ENCODE peak calls at places on chromosomes 16 and 17, in nine cellular contexts. Z is GM23338, J is GM12891, A is transverse colon, E is GM12892, D is GM12878, B is HCT116, C is endothelial cell of umbilical vein, Q is prostate gland. G is an unnamed sample.

GRCh38 chr16:892536-893255 is 78.1 kb downstream of the LMF1 start:
- DNase-seq in Z (no peak), J (no peak), A (no peak), E (no peak), D (no peak), B (no peak), C (no peak), Q (no peak), G (no peak)

GRCh38 chr17:40490289-40490853 is 11.1 kb downstream of the TNS4 start:
- DNase-seq in Z (peak), J (no peak), A (peak), E (no peak), D (no peak), B (no peak), C (no peak), Q (peak), G (peak)

GRCh38 chr17:28796062-28796461 is 46.5 kb downstream of the FAM222B start:
- DNase-seq in Z (no peak), J (no peak), A (no peak), E (no peak), D (no peak), B (no peak), C (no peak), Q (no peak), G (no peak)

GRCh38 chr16:51922476-51922875 is 624.5 kb downstream of the TOX3 start:
- DNase-seq in Z (no peak), J (no peak), A (no peak), E (no peak), D (no peak), B (no peak), C (no peak), Q (no peak), G (no peak)

GRCh38 chr16:81711609-81712329 is 67.3 kb upstream of the PLCG2 start:
- DNase-seq in Z (peak), J (no peak), A (peak), E (no peak), D (no peak), B (peak), C (peak), Q (no peak), G (peak)

GRCh38 chr16:87828071-87828971 is 41.0 kb downstream of the SLC7A5 start:
- DNase-seq in Z (no peak), J (no peak), A (no peak), E (no peak), D (no peak), B (no peak), C (no peak), Q (no peak), G (no peak)

GRCh38 chr16:69306031-69306430 is 5.1 kb upstream of the VPS4A start:
- DNase-seq in Z (no peak), J (no peak), A (no peak), E (no peak), D (no peak), B (no peak), C (no peak), Q (no peak), G (no peak)

GRCh38 chr16:73172621-73173312 is 124.8 kb upstream of the ZFHX3 start:
- DNase-seq in Z (peak), J (no peak), A (peak), E (no peak), D (no peak), B (no peak), C (peak), Q (peak), G (peak)

GRCh38 chr17:40124279-40125141 is 2.7 kb downstream of the MSL1 start:
- DNase-seq in Z (peak), J (no peak), A (no peak), E (no peak), D (no peak), B (no peak), C (peak), Q (no peak), G (no peak)

GRCh38 chr16:65106792-65107191 is 15.1 kb downstream of the CDH11 start:
- DNase-seq in Z (no peak), J (no peak), A (no peak), E (no peak), D (no peak), B (no peak), C (no peak), Q (no peak), G (no peak)

GRCh38 chr17:77427471-77427991 is 286.8 kb downstream of the SEC14L1 start:
- DNase-seq in Z (no peak), J (no peak), A (peak), E (no peak), D (no peak), B (no peak), C (no peak), Q (no peak), G (peak)

GRCh38 chr16:8644513-8645140 is 23.1 kb downstream of the METTL22 start:
- DNase-seq in Z (no peak), J (no peak), A (no peak), E (no peak), D (no peak), B (no peak), C (no peak), Q (no peak), G (no peak)

GRCh38 chr17:17140590-17140980 is 65.5 kb downstream of the PLD6 start:
- DNase-seq in Z (no peak), J (no peak), A (no peak), E (no peak), D (no peak), B (no peak), C (peak), Q (no peak), G (no peak)

GRCh38 chr17:36877001-36877400 is 60.3 kb upstream of the LHX1 start:
- DNase-seq in Z (no peak), J (no peak), A (no peak), E (no peak), D (no peak), B (no peak), C (no peak), Q (no peak), G (no peak)

GRCh38 chr16:89156740-89157645 is 14.6 kb upstream of the CDH15 start:
- DNase-seq in Z (no peak), J (no peak), A (no peak), E (no peak), D (no peak), B (no peak), C (no peak), Q (no peak), G (no peak)
- TF ChIP-seq POLR2AphosphoS5 in Z (no peak), J (no peak), A (no peak), E (no peak), D (no peak), B (no peak), C (no peak), Q (no peak), G (no peak)

GRCh38 chr16:10579965-10580918 is at the start of gene EMP2:
- DNase-seq in Z (peak), J (peak), A (peak), E (peak), D (no peak), B (peak), C (peak), Q (peak), G (peak)
- TF ChIP-seq POLR2AphosphoS5 in Z (peak), J (no peak), A (peak), E (no peak), D (no peak), B (peak), C (peak), Q (peak), G (peak)

GRCh38 chr17:57685499-57686132 is 59.5 kb downstream of the CCDC182 start:
- DNase-seq in Z (peak), J (no peak), A (no peak), E (no peak), D (no peak), B (no peak), C (no peak), Q (no peak), G (no peak)

GRCh38 chr17:57687642-57688041 is 57.5 kb downstream of the CCDC182 start:
- DNase-seq in Z (no peak), J (no peak), A (no peak), E (no peak), D (no peak), B (no peak), C (no peak), Q (no peak), G (no peak)

GRCh38 chr17:57689254-57689653 is 55.8 kb downstream of the CCDC182 start:
- DNase-seq in Z (no peak), J (no peak), A (no peak), E (no peak), D (no peak), B (no peak), C (no peak), Q (no peak), G (no peak)

GRCh38 chr17:57682667-57683066 is 62.4 kb downstream of the CCDC182 start:
- DNase-seq in Z (no peak), J (no peak), A (no peak), E (no peak), D (no peak), B (no peak), C (no peak), Q (no peak), G (no peak)

GRCh38 chr17:57684711-57685498 is 60.2 kb downstream of the CCDC182 start:
- DNase-seq in Z (no peak), J (no peak), A (no peak), E (no peak), D (no peak), B (no peak), C (no peak), Q (no peak), G (no peak)
- TF ChIP-seq POLR2AphosphoS5 in Z (no peak), J (no peak), A (no peak), E (no peak), D (no peak), B (no peak), C (no peak), Q (no peak), G (no peak)

DNA sequence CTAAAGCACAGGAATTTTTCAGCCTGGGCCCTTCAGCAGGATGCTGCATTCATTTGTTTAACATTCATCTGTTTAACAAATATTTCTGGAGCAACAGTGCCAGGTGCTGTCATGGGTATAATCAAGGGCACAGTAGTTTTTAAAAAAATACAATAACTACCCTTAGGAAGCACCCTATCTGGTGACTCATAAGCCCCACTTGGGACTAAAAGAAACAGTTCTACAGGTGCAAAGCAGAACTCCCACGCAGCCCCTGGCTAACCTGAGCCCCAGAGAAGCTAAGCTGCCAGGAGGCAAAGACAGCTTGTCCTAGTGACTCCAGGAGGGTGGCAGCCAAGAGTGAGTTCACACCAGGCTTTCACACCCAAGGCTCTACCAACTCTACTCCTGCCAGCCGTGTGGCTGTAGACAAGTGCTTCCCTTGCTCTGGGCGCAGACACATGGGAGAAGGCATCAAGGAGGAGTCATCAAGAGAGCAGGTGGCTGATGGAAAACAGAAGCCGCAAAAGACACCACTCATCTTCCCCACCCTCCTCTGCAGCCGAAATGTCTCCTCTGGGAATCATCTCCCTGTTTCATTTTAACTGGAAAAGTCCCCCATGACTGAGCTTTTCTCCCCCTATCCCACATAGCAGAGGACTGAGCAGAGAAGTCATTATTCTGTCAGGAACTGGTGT is 14.4 kb downstream of the CUEDC1 start:
- DNase-seq in Z (no peak), J (no peak), A (no peak), E (no peak), D (peak), B (no peak), C (no peak), Q (no peak), G (peak)
- TF ChIP-seq POLR2AphosphoS5 in Z (no peak), J (no peak), A (peak), E (no peak), D (no peak), B (no peak), C (no peak), Q (no peak), G (peak)

GRCh38 chr17:82213251-82214011 is 789 bp upstream of the CCDC57 start:
- DNase-seq in Z (peak), J (no peak), A (peak), E (peak), D (no peak), B (no peak), C (peak), Q (no peak), G (peak)
- TF ChIP-seq POLR2AphosphoS5 in Z (no peak), J (no peak), A (no peak), E (no peak), D (no peak), B (peak), C (no peak), Q (peak), G (no peak)

GRCh38 chr17:50153650-50154575 is 3.4 kb upstream of the PPP1R9B start:
- DNase-seq in Z (no peak), J (no peak), A (no peak), E (no peak), D (no peak), B (no peak), C (no peak), Q (peak), G (no peak)
- TF ChIP-seq POLR2AphosphoS5 in Z (no peak), J (no peak), A (no peak), E (no peak), D (no peak), B (no peak), C (no peak), Q (peak), G (no peak)

GRCh38 chr16:15466886-15467781 is 32.7 kb downstream of the BMERB1 start:
- DNase-seq in Z (no peak), J (no peak), A (no peak), E (no peak), D (no peak), B (no peak), C (no peak), Q (no peak), G (no peak)
- TF ChIP-seq POLR2AphosphoS5 in Z (no peak), J (no peak), A (no peak), E (no peak), D (no peak), B (no peak), C (no peak), Q (no peak), G (no peak)

GRCh38 chr16:1929578-1930337 is 11.5 kb upstream of the HS3ST6 start:
- DNase-seq in Z (peak), J (peak), A (peak), E (peak), D (no peak), B (no peak), C (peak), Q (peak), G (peak)
- TF ChIP-seq POLR2AphosphoS5 in Z (no peak), J (no peak), A (no peak), E (no peak), D (no peak), B (peak), C (peak), Q (peak), G (peak)